ENCODE peak calls at places on chromosomes 6 and 20, in six cellular contexts. R is Ammon's horn, S is fibroblast of villous mesenchyme, A is prostate gland, E is breast epithelium, F is SJSA1. Q is an unnamed sample.

GRCh38 chr6:166567107-166567506 is 19.4 kb downstream of the RAMACL start:
- DNase-seq in S (peak), F (peak), A (no peak), E (no peak), R (no peak), Q (peak)

GRCh38 chr6:131669891-131670290 is 31.3 kb downstream of the OR2A4 start:
- DNase-seq in R (no peak), E (no peak), F (no peak), S (peak), A (no peak), Q (no peak)

GRCh38 chr6:166588691-166589333 is 2.3 kb upstream of the RAMACL start:
- DNase-seq in E (no peak), S (peak), R (no peak), A (no peak), F (no peak), Q (no peak)

GRCh38 chr20:4476903-4477302 is 244.8 kb upstream of the PRND start:
- DNase-seq in E (no peak), S (no peak), A (no peak), F (no peak), R (peak), Q (no peak)

GRCh38 chr6:1306133-1306532 is 5.8 kb upstream of the FOXQ1 start:
- DNase-seq in F (no peak), E (no peak), S (no peak), A (no peak), R (no peak), Q (no peak)

GRCh38 chr6:84866715-84867114 is 102.3 kb upstream of the TBX18 start:
- DNase-seq in A (no peak), S (no peak), F (no peak), R (no peak), E (no peak), Q (no peak)

GRCh38 chr20:44678990-44679611 is 27.6 kb upstream of the ADA start:
- DNase-seq in S (no peak), R (no peak), A (no peak), F (no peak), E (no peak), Q (no peak)

GRCh38 chr6:20532881-20533280 is 1.4 kb upstream of the CDKAL1 start:
- DNase-seq in S (no peak), E (no peak), A (no peak), F (no peak), R (no peak), Q (no peak)

GRCh38 chr6:15623282-15624116 is 39.3 kb downstream of the DTNBP1 start:
- DNase-seq in E (no peak), S (peak), F (no peak), R (no peak), A (no peak), Q (no peak)

GRCh38 chr6:150751296-150751695 is 114.2 kb upstream of the MTHFD1L start:
- DNase-seq in E (no peak), R (no peak), A (no peak), F (no peak), S (no peak), Q (no peak)

GRCh38 chr20:36542019-36542488 is 735 bp downstream of the MYL9 start:
- DNase-seq in R (no peak), A (no peak), F (peak), S (peak), E (no peak), Q (peak)

GRCh38 chr20:54726687-54727086 is 251.3 kb downstream of the DOK5 start:
- DNase-seq in R (no peak), F (no peak), E (no peak), A (no peak), S (no peak), Q (no peak)

GRCh38 chr6:110710115-110710514 is 105.2 kb downstream of the CDK19 start:
- DNase-seq in A (no peak), R (no peak), S (peak), E (no peak), F (no peak), Q (no peak)

GRCh38 chr6:134707342-134707982 is 242.4 kb downstream of the ALDH8A1 start:
- DNase-seq in E (no peak), R (peak), A (no peak), F (no peak), S (peak), Q (no peak)

GRCh38 chr6:14709066-14709670 is 536.7 kb upstream of the JARID2 start:
- DNase-seq in S (no peak), E (no peak), A (no peak), F (no peak), R (no peak), Q (no peak)

GRCh38 chr20:35541783-35542662 is at the start of gene ERGIC3:
- DNase-seq in F (peak), R (peak), A (peak), S (peak), E (peak), Q (peak)

GRCh38 chr6:10230533-10230932 is 184.3 kb downstream of the TFAP2A start:
- DNase-seq in A (no peak), F (no peak), R (no peak), S (no peak), E (no peak), Q (no peak)

GRCh38 chr6:99241905-99242534 is 107.5 kb downstream of the FAXC start:
- DNase-seq in A (peak), E (no peak), F (no peak), R (peak), S (peak), Q (no peak)

GRCh38 chr6:162964703-162965140 is 236.9 kb downstream of the PACRG start:
- DNase-seq in S (peak), E (no peak), R (no peak), F (peak), A (no peak), Q (no peak)

GRCh38 chr6:139762587-139763031 is 388.2 kb upstream of the CITED2 start:
- DNase-seq in R (peak), A (no peak), E (no peak), S (peak), F (no peak), Q (no peak)

GRCh38 chr20:37333130-37333847 is 12.7 kb upstream of the SRC start:
- DNase-seq in F (no peak), A (no peak), E (no peak), S (no peak), R (no peak), Q (no peak)

GRCh38 chr6:133951881-133952814 is 876 bp upstream of the TBPL1 start:
- DNase-seq in F (peak), S (peak), A (peak), R (peak), E (peak), Q (peak)

GRCh38 chr6:30364591-30364990 is 19.6 kb downstream of the RPP21 start:
- DNase-seq in R (no peak), E (no peak), F (no peak), A (no peak), S (no peak), Q (no peak)

GRCh38 chr6:105646391-105646867 is 243.5 kb upstream of the PREP start:
- DNase-seq in E (no peak), S (no peak), F (no peak), A (no peak), R (no peak), Q (no peak)

GRCh38 chr20:17662333-17663039 is 19.6 kb downstream of the RRBP1 start:
- DNase-seq in S (peak), R (peak), F (no peak), A (no peak), E (no peak), Q (no peak)

GRCh38 chr6:30493643-30494250 is 4.4 kb downstream of the HLA-E start:
- DNase-seq in F (no peak), E (no peak), R (no peak), A (no peak), S (no peak), Q (no peak)

GRCh38 chr6:169470790-169471189 is 217.1 kb upstream of the THBS2 start:
- DNase-seq in R (no peak), E (no peak), S (no peak), F (no peak), A (no peak), Q (no peak)

GRCh38 chr6:167763056-167763944 is 63.4 kb upstream of the AFDN start:
- DNase-seq in F (no peak), A (no peak), S (no peak), E (no peak), R (no peak), Q (no peak)

GRCh38 chr6:71499667-71500066 is 211.1 kb downstream of the OGFRL1 start:
- DNase-seq in F (no peak), R (no peak), A (no peak), E (no peak), S (no peak), Q (no peak)

GRCh38 chr6:166330612-166331011 is 11.7 kb downstream of the SFT2D1 start:
- DNase-seq in R (peak), A (no peak), S (peak), E (no peak), F (no peak), Q (no peak)

GRCh38 chr20:32474967-32475819 is 109.9 kb downstream of the NOL4L start:
- DNase-seq in F (peak), A (peak), E (peak), R (peak), S (peak), Q (peak)

GRCh38 chr6:35719830-35720733 is 16.8 kb upstream of the ARMC12 start:
- DNase-seq in S (peak), F (no peak), R (peak), A (no peak), E (no peak), Q (no peak)

GRCh38 chr6:149108398-149109100 is 209.0 kb upstream of the TAB2 start:
- DNase-seq in F (no peak), R (no peak), S (peak), A (no peak), E (no peak), Q (no peak)

GRCh38 chr20:34515484-34516037 is 661 bp upstream of the DYNLRB1 start:
- DNase-seq in F (no peak), S (no peak), A (peak), E (peak), R (peak), Q (peak)

GRCh38 chr20:47854687-47855212 is 69.5 kb upstream of the SULF2 start:
- DNase-seq in R (no peak), A (no peak), S (peak), E (no peak), F (no peak), Q (no peak)

GRCh38 chr6:76771076-76771634 is 692.1 kb downstream of the HTR1B start:
- DNase-seq in R (no peak), S (no peak), E (peak), A (no peak), F (no peak), Q (no peak)

GRCh38 chr6:133937909-133938308 is 15.1 kb upstream of the TBPL1 start:
- DNase-seq in F (no peak), A (no peak), S (no peak), E (no peak), R (no peak), Q (no peak)

GRCh38 chr20:46967647-46968046 is 73.0 kb downstream of the EYA2 start:
- DNase-seq in F (no peak), R (no peak), E (no peak), A (no peak), S (no peak), Q (no peak)

Q was measured in ureter.